ENCODE peak calls at places on chromosome 5, in five cellular contexts. E, U, V, A and R are unnamed samples.
A peak's percentile ranks its signal among the peaks of the same experiment; 100 is the strongest.

GRCh38 chr5:152124413-152125082 is 199.9 kb upstream of the GLRA1 start:
- DNase-seq in U (no peak), A (no peak), V (no peak), E (no peak), R (no peak)

GRCh38 chr5:26791433-26791832 is 247.0 kb downstream of the CDH9 start:
- DNase-seq in A (no peak), V (no peak), U (no peak), E (no peak), R (no peak)

GRCh38 chr5:6195711-6196358 is 182.5 kb downstream of the MED10 start:
- DNase-seq in V (no peak), A (no peak), U (no peak), E (no peak), R (no peak)

GRCh38 chr5:65163698-65164097 is 318.0 kb downstream of the ADAMTS6 start:
- DNase-seq in V (no peak), A (peak; percentile 40), E (no peak), U (no peak), R (no peak)

GRCh38 chr5:169162407-169162806 is 138.5 kb downstream of the SLIT3 start:
- DNase-seq in U (no peak), E (no peak), A (peak; percentile 46), V (no peak), R (no peak)

GRCh38 chr5:172090976-172091547 is 84.6 kb upstream of the FBXW11 start:
- DNase-seq in A (no peak), V (no peak), U (no peak), E (no peak), R (no peak)

GRCh38 chr5:50574121-50574520 is 92.3 kb upstream of the PARP8 start:
- DNase-seq in V (no peak), E (no peak), A (no peak), U (no peak), R (no peak)

GRCh38 chr5:174531782-174532191 is 192.6 kb upstream of the MSX2 start:
- DNase-seq in V (no peak), E (no peak), U (no peak), A (no peak), R (no peak)

GRCh38 chr5:108729306-108729645 is 18.4 kb upstream of the FER start:
- DNase-seq in A (no peak), U (no peak), V (no peak), E (no peak), R (no peak)

GRCh38 chr5:32193591-32193990 is 19.5 kb upstream of the GOLPH3 start:
- DNase-seq in V (no peak), U (peak; percentile 93), E (peak; percentile 92), A (peak; percentile 52), R (no peak)

GRCh38 chr5:32805966-32806626 is 95.0 kb downstream of the NPR3 start:
- DNase-seq in U (no peak), V (no peak), A (peak; percentile 68), E (no peak), R (no peak)

GRCh38 chr5:96336351-96336985 is 96.6 kb downstream of the PCSK1 start:
- DNase-seq in E (peak; percentile 77), U (peak; percentile 66), A (peak; percentile 77), V (peak; percentile 38), R (peak; percentile 65)

GRCh38 chr5:93677344-93678021 is 63.9 kb downstream of the POU5F2 start:
- DNase-seq in E (peak; percentile 76), V (no peak), A (peak; percentile 84), U (peak; percentile 31), R (peak; percentile 21)

GRCh38 chr5:160470437-160471341 is 49.0 kb downstream of the PTTG1 start:
- DNase-seq in E (peak; percentile 24), V (no peak), A (no peak), U (no peak), R (no peak)

GRCh38 chr5:36690041-36690941 is 83.9 kb downstream of the SLC1A3 start:
- DNase-seq in U (peak; percentile 77), A (no peak), V (peak; percentile 87), E (peak; percentile 87), R (peak; percentile 76)

GRCh38 chr5:92805446-92805845 is 775.6 kb downstream of the NR2F1-AS1 start:
- DNase-seq in E (no peak), U (no peak), V (no peak), A (no peak), R (no peak)

GRCh38 chr5:67353500-67353931 is 156.9 kb upstream of the CD180 start:
- DNase-seq in U (peak; percentile 42), E (no peak), V (no peak), A (no peak), R (no peak)

GRCh38 chr5:42950466-42951168 is 89.5 kb downstream of the ANXA2R start:
- DNase-seq in A (peak; percentile 100), V (peak; percentile 66), E (peak; percentile 84), U (peak; percentile 82), R (no peak)

GRCh38 chr5:108672639-108673038 is 75.1 kb upstream of the FER start:
- DNase-seq in E (no peak), A (no peak), U (no peak), V (no peak), R (no peak)

GRCh38 chr5:138238034-138238433 is 24.9 kb upstream of the CDC23 start:
- DNase-seq in V (no peak), U (no peak), A (no peak), E (no peak), R (no peak)

GRCh38 chr5:23483090-23483489 is 24.3 kb upstream of the PRDM9 start:
- DNase-seq in A (no peak), V (no peak), U (no peak), E (no peak), R (no peak)

GRCh38 chr5:108801776-108802175 is 54.1 kb downstream of the FER start:
- DNase-seq in V (no peak), A (peak; percentile 75), U (no peak), E (peak; percentile 19), R (no peak)

GRCh38 chr5:142915840-142916424 is 145.8 kb downstream of the ARHGAP26 start:
- DNase-seq in A (no peak), U (no peak), E (peak; percentile 66), V (peak; percentile 45), R (peak; percentile 48)
- TF ChIP-seq CTCF in A (peak; percentile 62), U (no peak), E (peak; percentile 64), V (peak; percentile 50), R (peak; percentile 23)

GRCh38 chr5:128494516-128494915 is 43.5 kb downstream of the FBN2 start:
- DNase-seq in U (no peak), A (no peak), V (no peak), E (peak; percentile 19), R (peak; percentile 15)

GRCh38 chr5:128493657-128494329 is 44.3 kb downstream of the FBN2 start:
- DNase-seq in U (no peak), A (no peak), V (no peak), E (no peak), R (no peak)

DNA sequence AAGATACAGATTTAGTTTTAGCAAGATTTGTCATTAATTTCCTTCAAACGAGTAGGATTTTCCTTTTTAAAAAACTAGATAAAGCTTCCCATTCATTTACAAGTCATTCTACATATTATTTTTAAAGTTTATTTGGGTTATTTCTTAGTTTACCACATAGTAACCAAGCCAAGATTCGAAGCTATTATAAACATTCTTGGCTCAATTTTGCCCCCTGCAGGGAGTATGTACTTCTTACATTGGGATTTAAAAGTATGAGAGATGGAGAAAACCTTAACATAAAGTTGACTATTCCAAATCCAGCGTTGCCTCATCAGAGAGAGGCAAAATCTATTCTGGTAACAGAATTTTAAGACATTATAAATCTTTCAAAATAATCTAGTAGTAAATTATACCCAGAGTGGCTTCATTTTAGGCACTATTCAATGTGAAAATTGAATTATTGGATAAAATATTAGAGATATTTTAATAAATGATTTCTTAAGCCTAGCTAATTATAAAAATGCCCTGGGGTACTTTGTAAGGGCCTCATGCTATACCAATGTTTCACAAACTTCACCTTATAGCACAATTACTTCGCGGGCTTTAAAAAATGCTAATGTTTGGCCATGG is 39.1 kb downstream of the FBN2 start:
- DNase-seq in A (peak; percentile 41), V (peak; percentile 18), U (no peak), E (peak; percentile 50), R (peak; percentile 13)
- TF ChIP-seq CTCF in A (peak; percentile 38), V (peak; percentile 21), U (no peak), E (peak; percentile 46), R (peak; percentile 32)

GRCh38 chr5:179217356-179217755 is 127.9 kb downstream of the ADAMTS2 start:
- DNase-seq in E (no peak), V (no peak), A (peak; percentile 11), U (no peak), R (no peak)
- TF ChIP-seq CTCF in E (no peak), V (no peak), A (no peak), U (no peak), R (no peak)

DNA sequence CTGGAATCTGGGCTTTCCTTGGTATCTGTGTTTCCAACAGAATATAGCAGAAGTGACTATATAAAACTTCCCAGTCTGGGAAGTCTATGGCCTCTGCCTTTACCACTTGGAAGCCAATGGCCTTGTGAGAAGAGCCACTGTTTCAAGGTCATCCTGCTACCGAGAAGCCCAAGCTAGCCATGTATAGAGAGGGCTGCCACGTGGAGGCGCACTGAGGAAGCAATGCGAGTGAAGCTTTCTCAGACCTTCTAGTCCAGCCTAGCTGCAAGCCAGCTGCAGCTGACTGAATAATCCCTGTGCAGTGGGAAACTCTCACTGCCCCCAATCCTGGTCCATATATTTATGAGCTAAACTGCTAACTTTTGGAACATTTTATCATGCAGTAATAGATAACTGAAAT is 661.8 kb upstream of the RIOK2 start:
- DNase-seq in U (no peak), E (no peak), V (no peak), A (no peak), R (no peak)
- TF ChIP-seq CTCF in U (no peak), E (no peak), V (no peak), A (no peak), R (no peak)

GRCh38 chr5:16809816-16810502 is 126.1 kb downstream of the MYO10 start:
- DNase-seq in E (no peak), V (no peak), A (peak; percentile 71), U (peak; percentile 35), R (no peak)

GRCh38 chr5:16812448-16812847 is 123.6 kb downstream of the MYO10 start:
- DNase-seq in A (no peak), V (no peak), U (no peak), E (no peak), R (no peak)

GRCh38 chr5:16810503-16810854 is 125.6 kb downstream of the MYO10 start:
- DNase-seq in V (no peak), E (no peak), U (no peak), A (no peak), R (no peak)

GRCh38 chr5:16815432-16815831 is 120.7 kb downstream of the MYO10 start:
- DNase-seq in E (peak; percentile 17), A (no peak), U (no peak), V (no peak), R (no peak)

DNA sequence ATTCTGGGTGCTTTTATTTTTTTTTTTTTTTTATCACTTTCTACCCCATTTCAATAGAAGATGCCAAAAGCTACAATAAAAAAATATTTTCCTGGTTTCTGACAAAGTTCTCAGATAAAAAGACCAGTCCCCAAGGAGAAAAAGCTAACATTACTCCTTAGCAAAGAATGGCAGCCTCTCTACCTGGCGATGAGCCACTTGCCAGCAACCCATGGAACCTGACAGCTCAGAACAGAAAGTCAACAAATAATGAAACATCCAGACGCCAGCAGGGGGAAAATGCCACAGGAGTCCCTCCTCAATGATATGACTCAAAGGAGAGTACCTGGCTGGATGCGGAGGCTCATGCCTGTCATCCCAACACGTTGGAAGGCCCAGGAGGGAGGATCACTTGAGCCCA is 123.2 kb downstream of the MYO10 start:
- DNase-seq in U (no peak), V (no peak), E (peak; percentile 59), A (no peak), R (no peak)
- TF ChIP-seq CTCF in U (no peak), V (no peak), E (no peak), A (no peak), R (no peak)

GRCh38 chr5:17190799-17191391 is 26.5 kb upstream of the BASP1 start:
- DNase-seq in E (no peak), A (no peak), U (no peak), V (no peak), R (no peak)
- TF ChIP-seq CTCF in E (no peak), A (no peak), U (no peak), V (no peak), R (no peak)